ENCODE peak calls at places on chromosomes 1 and 21, in seven cellular contexts. T is mucosa of gallbladder; R is activated T-cell treated with anti-CD3 and anti-CD28 coated beads, Interleukin-2, amount 50 U/mL, for 72 hours; Y is Ammon's horn; C is fibroblast of lung; M is iPS DF 6.9; K is amniotic stem cell. F is an unnamed sample.

GRCh38 chr1:234607091-234608025 is 2.6 kb downstream of the IRF2BP2 start:
- DNase-seq in K (no peak), M (no peak), R (peak; percentile 43), Y (peak; percentile 84), T (no peak), C (peak; percentile 43), F (no peak)

GRCh38 chr1:234292006-234292405 is 81.2 kb upstream of the COA6 start:
- DNase-seq in R (no peak), Y (no peak), C (no peak), T (no peak), M (no peak), K (no peak), F (no peak)

GRCh38 chr1:84374991-84375838 is 23.1 kb upstream of the DNASE2B start:
- DNase-seq in R (no peak), K (no peak), T (no peak), M (no peak), Y (peak; percentile 48), C (peak; percentile 26), F (no peak)

GRCh38 chr1:7471836-7472235 is 299.3 kb upstream of the VAMP3 start:
- DNase-seq in M (no peak), R (no peak), Y (peak; percentile 27), K (peak; percentile 40), T (no peak), C (peak; percentile 93), F (no peak)

GRCh38 chr1:27257155-27257554 is 22.7 kb downstream of the WDTC1 start:
- DNase-seq in T (no peak), R (no peak), Y (no peak), M (no peak), K (no peak), C (peak; percentile 72), F (no peak)

GRCh38 chr1:234611799-234612351 is 1.9 kb upstream of the IRF2BP2 start:
- DNase-seq in R (no peak), T (peak; percentile 40), C (no peak), Y (peak; percentile 54), K (no peak), M (no peak), F (peak; percentile 36)

GRCh38 chr1:22286491-22286890 is 143.6 kb upstream of the WNT4 start:
- DNase-seq in M (no peak), C (no peak), K (no peak), R (no peak), T (no peak), Y (no peak), F (no peak)

GRCh38 chr21:34846601-34847112 is 177.9 kb downstream of the CLIC6 start:
- DNase-seq in K (peak; percentile 41), M (no peak), C (peak; percentile 86), T (no peak), Y (no peak), R (no peak), F (no peak)